ENCODE peak calls at places on chromosome 2, in ten cellular contexts. One of them, this sample, is unnamed.

GRCh38 chr2:119436993-119437772 is 5.5 kb downstream of the TMEM37 start:
- DNase-seq in mucosa of descending colon: no peak
- DNase-seq in choroid plexus epithelial cell: no peak
- DNase-seq in LNCaP clone FGC: no peak
- DNase-seq in mesenchymal stem cell: no peak
- DNase-seq in GM06990: no peak
- DNase-seq in fibroblast of pulmonary artery: no peak
- DNase-seq in IMR-90: no peak
- DNase-seq in left ventricle myocardium inferior: no peak
- DNase-seq in adrenal gland: no peak
- DNase-seq in this sample: no peak

GRCh38 chr2:210663574-210663973 is 107.2 kb downstream of the CPS1 start:
- DNase-seq in mucosa of descending colon: no peak
- DNase-seq in choroid plexus epithelial cell: peak
- DNase-seq in LNCaP clone FGC: no peak
- DNase-seq in mesenchymal stem cell: peak
- DNase-seq in GM06990: no peak
- DNase-seq in fibroblast of pulmonary artery: peak
- DNase-seq in IMR-90: peak
- DNase-seq in left ventricle myocardium inferior: no peak
- DNase-seq in adrenal gland: no peak
- DNase-seq in this sample: no peak

GRCh38 chr2:215749092-215749957 is 264.0 kb downstream of the MREG start:
- DNase-seq in mucosa of descending colon: peak
- DNase-seq in choroid plexus epithelial cell: peak
- DNase-seq in LNCaP clone FGC: no peak
- DNase-seq in mesenchymal stem cell: peak
- DNase-seq in GM06990: no peak
- DNase-seq in fibroblast of pulmonary artery: peak
- DNase-seq in IMR-90: peak
- DNase-seq in left ventricle myocardium inferior: peak
- DNase-seq in adrenal gland: peak
- DNase-seq in this sample: no peak

GRCh38 chr2:212254331-212254730 is 284.3 kb downstream of the ERBB4 start:
- DNase-seq in mucosa of descending colon: no peak
- DNase-seq in choroid plexus epithelial cell: no peak
- DNase-seq in LNCaP clone FGC: no peak
- DNase-seq in mesenchymal stem cell: peak
- DNase-seq in GM06990: no peak
- DNase-seq in fibroblast of pulmonary artery: no peak
- DNase-seq in IMR-90: no peak
- DNase-seq in left ventricle myocardium inferior: no peak
- DNase-seq in adrenal gland: no peak
- DNase-seq in this sample: no peak

GRCh38 chr2:9775999-9776685 is 67.1 kb upstream of the TAF1B start:
- DNase-seq in mucosa of descending colon: no peak
- DNase-seq in choroid plexus epithelial cell: no peak
- DNase-seq in LNCaP clone FGC: no peak
- DNase-seq in mesenchymal stem cell: no peak
- DNase-seq in GM06990: no peak
- DNase-seq in fibroblast of pulmonary artery: no peak
- DNase-seq in IMR-90: no peak
- DNase-seq in left ventricle myocardium inferior: no peak
- DNase-seq in adrenal gland: no peak
- DNase-seq in this sample: no peak

GRCh38 chr2:239991689-239992314 is 33.3 kb downstream of the NDUFA10 start:
- DNase-seq in mucosa of descending colon: no peak
- DNase-seq in choroid plexus epithelial cell: peak
- DNase-seq in LNCaP clone FGC: peak
- DNase-seq in mesenchymal stem cell: peak
- DNase-seq in GM06990: peak
- DNase-seq in fibroblast of pulmonary artery: peak
- DNase-seq in IMR-90: peak
- DNase-seq in left ventricle myocardium inferior: no peak
- DNase-seq in adrenal gland: no peak
- DNase-seq in this sample: peak

GRCh38 chr2:147027451-147027850 is 817.4 kb upstream of the ACVR2A start:
- DNase-seq in mucosa of descending colon: no peak
- DNase-seq in choroid plexus epithelial cell: no peak
- DNase-seq in LNCaP clone FGC: no peak
- DNase-seq in mesenchymal stem cell: peak
- DNase-seq in GM06990: no peak
- DNase-seq in fibroblast of pulmonary artery: no peak
- DNase-seq in IMR-90: no peak
- DNase-seq in left ventricle myocardium inferior: no peak
- DNase-seq in adrenal gland: no peak
- DNase-seq in this sample: no peak

GRCh38 chr2:46487667-46488333 is 8.4 kb downstream of the TMEM247 start:
- DNase-seq in mucosa of descending colon: peak
- DNase-seq in choroid plexus epithelial cell: peak
- DNase-seq in LNCaP clone FGC: no peak
- DNase-seq in mesenchymal stem cell: peak
- DNase-seq in GM06990: no peak
- DNase-seq in fibroblast of pulmonary artery: peak
- DNase-seq in IMR-90: peak
- DNase-seq in left ventricle myocardium inferior: peak
- DNase-seq in adrenal gland: peak
- DNase-seq in this sample: peak

GRCh38 chr2:157785866-157786662 is 90.1 kb downstream of the ACVR1 start:
- DNase-seq in mucosa of descending colon: no peak
- DNase-seq in choroid plexus epithelial cell: peak
- DNase-seq in LNCaP clone FGC: no peak
- DNase-seq in mesenchymal stem cell: peak
- DNase-seq in GM06990: no peak
- DNase-seq in fibroblast of pulmonary artery: no peak
- DNase-seq in IMR-90: peak
- DNase-seq in left ventricle myocardium inferior: no peak
- DNase-seq in adrenal gland: no peak
- DNase-seq in this sample: no peak

GRCh38 chr2:157783180-157783579 is 93.0 kb downstream of the ACVR1 start:
- DNase-seq in mucosa of descending colon: no peak
- DNase-seq in choroid plexus epithelial cell: no peak
- DNase-seq in LNCaP clone FGC: no peak
- DNase-seq in mesenchymal stem cell: no peak
- DNase-seq in GM06990: no peak
- DNase-seq in fibroblast of pulmonary artery: no peak
- DNase-seq in IMR-90: no peak
- DNase-seq in left ventricle myocardium inferior: no peak
- DNase-seq in adrenal gland: no peak
- DNase-seq in this sample: no peak

GRCh38 chr2:157785200-157785599 is 90.9 kb downstream of the ACVR1 start:
- DNase-seq in mucosa of descending colon: no peak
- DNase-seq in choroid plexus epithelial cell: peak
- DNase-seq in LNCaP clone FGC: no peak
- DNase-seq in mesenchymal stem cell: peak
- DNase-seq in GM06990: no peak
- DNase-seq in fibroblast of pulmonary artery: peak
- DNase-seq in IMR-90: peak
- DNase-seq in left ventricle myocardium inferior: no peak
- DNase-seq in adrenal gland: no peak
- DNase-seq in this sample: no peak

GRCh38 chr2:157784823-157785175 is 91.3 kb downstream of the ACVR1 start:
- DNase-seq in mucosa of descending colon: no peak
- DNase-seq in choroid plexus epithelial cell: peak
- DNase-seq in LNCaP clone FGC: no peak
- DNase-seq in mesenchymal stem cell: peak
- DNase-seq in GM06990: no peak
- DNase-seq in fibroblast of pulmonary artery: no peak
- DNase-seq in IMR-90: no peak
- DNase-seq in left ventricle myocardium inferior: no peak
- DNase-seq in adrenal gland: no peak
- DNase-seq in this sample: no peak

GRCh38 chr2:157784169-157784822 is 91.8 kb downstream of the ACVR1 start:
- DNase-seq in mucosa of descending colon: peak
- DNase-seq in choroid plexus epithelial cell: peak
- DNase-seq in LNCaP clone FGC: peak
- DNase-seq in mesenchymal stem cell: peak
- DNase-seq in GM06990: no peak
- DNase-seq in fibroblast of pulmonary artery: peak
- DNase-seq in IMR-90: peak
- DNase-seq in left ventricle myocardium inferior: peak
- DNase-seq in adrenal gland: no peak
- DNase-seq in this sample: no peak
- H3K4me3 ChIP-seq in mucosa of descending colon: no peak
- H3K4me3 ChIP-seq in choroid plexus epithelial cell: no peak
- H3K4me3 ChIP-seq in LNCaP clone FGC: peak
- H3K4me3 ChIP-seq in mesenchymal stem cell: no peak
- H3K4me3 ChIP-seq in GM06990: no peak
- H3K4me3 ChIP-seq in fibroblast of pulmonary artery: no peak
- H3K4me3 ChIP-seq in IMR-90: no peak
- H3K4me3 ChIP-seq in left ventricle myocardium inferior: peak
- H3K4me3 ChIP-seq in adrenal gland: no peak
- H3K4me3 ChIP-seq in this sample: no peak

GRCh38 chr2:175170679-175171304 is 2.8 kb upstream of the ATF2 start:
- DNase-seq in mucosa of descending colon: no peak
- DNase-seq in choroid plexus epithelial cell: no peak
- DNase-seq in LNCaP clone FGC: no peak
- DNase-seq in mesenchymal stem cell: no peak
- DNase-seq in GM06990: no peak
- DNase-seq in fibroblast of pulmonary artery: no peak
- DNase-seq in IMR-90: no peak
- DNase-seq in left ventricle myocardium inferior: no peak
- DNase-seq in adrenal gland: no peak
- DNase-seq in this sample: no peak

GRCh38 chr2:175180701-175181103 is 808 bp downstream of the ATP5MC3 start:
- DNase-seq in mucosa of descending colon: peak
- DNase-seq in choroid plexus epithelial cell: peak
- DNase-seq in LNCaP clone FGC: no peak
- DNase-seq in mesenchymal stem cell: peak
- DNase-seq in GM06990: peak
- DNase-seq in fibroblast of pulmonary artery: peak
- DNase-seq in IMR-90: peak
- DNase-seq in left ventricle myocardium inferior: peak
- DNase-seq in adrenal gland: peak
- DNase-seq in this sample: no peak

GRCh38 chr2:175176624-175177023 is 4.9 kb downstream of the ATP5MC3 start:
- DNase-seq in mucosa of descending colon: no peak
- DNase-seq in choroid plexus epithelial cell: no peak
- DNase-seq in LNCaP clone FGC: no peak
- DNase-seq in mesenchymal stem cell: no peak
- DNase-seq in GM06990: no peak
- DNase-seq in fibroblast of pulmonary artery: no peak
- DNase-seq in IMR-90: no peak
- DNase-seq in left ventricle myocardium inferior: no peak
- DNase-seq in adrenal gland: no peak
- DNase-seq in this sample: no peak

GRCh38 chr2:175175896-175176295 is 5.6 kb downstream of the ATP5MC3 start:
- DNase-seq in mucosa of descending colon: no peak
- DNase-seq in choroid plexus epithelial cell: peak
- DNase-seq in LNCaP clone FGC: no peak
- DNase-seq in mesenchymal stem cell: no peak
- DNase-seq in GM06990: no peak
- DNase-seq in fibroblast of pulmonary artery: peak
- DNase-seq in IMR-90: peak
- DNase-seq in left ventricle myocardium inferior: no peak
- DNase-seq in adrenal gland: no peak
- DNase-seq in this sample: no peak

DNA sequence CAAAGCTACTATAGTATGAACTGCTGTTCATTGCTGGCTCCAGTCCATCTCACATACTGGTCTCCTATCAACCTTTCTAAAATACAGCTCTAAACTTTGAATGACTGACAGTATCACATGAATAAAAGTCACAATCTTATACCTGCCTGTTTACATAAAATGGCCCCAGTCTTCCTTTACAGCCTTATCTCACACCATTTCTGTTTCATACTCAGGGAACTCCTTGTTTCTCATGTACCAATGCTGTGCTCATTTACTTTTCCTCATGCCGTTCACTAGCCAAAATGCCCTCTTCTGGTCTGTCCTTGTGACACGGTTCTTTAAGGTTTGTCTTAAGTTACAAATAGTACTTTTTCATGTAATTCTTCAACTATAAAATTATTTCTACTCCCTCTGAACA is 6.2 kb downstream of the ATP5MC3 start:
- DNase-seq in mucosa of descending colon: no peak
- DNase-seq in choroid plexus epithelial cell: no peak
- DNase-seq in LNCaP clone FGC: no peak
- DNase-seq in mesenchymal stem cell: no peak
- DNase-seq in GM06990: no peak
- DNase-seq in fibroblast of pulmonary artery: no peak
- DNase-seq in IMR-90: no peak
- DNase-seq in left ventricle myocardium inferior: no peak
- DNase-seq in adrenal gland: no peak
- DNase-seq in this sample: no peak
- H3K4me3 ChIP-seq in mucosa of descending colon: no peak
- H3K4me3 ChIP-seq in choroid plexus epithelial cell: no peak
- H3K4me3 ChIP-seq in LNCaP clone FGC: no peak
- H3K4me3 ChIP-seq in mesenchymal stem cell: no peak
- H3K4me3 ChIP-seq in GM06990: no peak
- H3K4me3 ChIP-seq in fibroblast of pulmonary artery: no peak
- H3K4me3 ChIP-seq in IMR-90: no peak
- H3K4me3 ChIP-seq in left ventricle myocardium inferior: no peak
- H3K4me3 ChIP-seq in adrenal gland: no peak
- H3K4me3 ChIP-seq in this sample: no peak

DNA sequence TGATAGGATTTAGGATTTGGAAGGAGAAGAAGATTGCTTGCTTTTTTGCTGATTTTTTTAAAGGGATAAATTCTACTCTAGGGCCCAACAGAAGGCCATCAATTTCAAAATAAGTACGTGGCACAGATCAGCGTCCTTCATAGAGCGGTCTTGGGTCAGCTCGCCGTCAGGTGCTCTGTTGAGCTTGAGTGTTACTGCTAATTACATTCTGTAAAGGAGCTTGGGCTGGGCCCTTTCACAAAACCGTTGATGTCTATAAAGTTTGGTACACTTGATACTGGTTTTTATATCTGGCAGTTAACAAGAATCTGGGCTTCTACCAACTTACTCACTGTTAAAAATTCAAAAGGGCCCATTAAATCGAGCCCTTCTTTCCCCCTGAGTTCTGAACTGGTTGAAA is 45.5 kb downstream of the ARMC9 start:
- DNase-seq in mucosa of descending colon: no peak
- DNase-seq in choroid plexus epithelial cell: no peak
- DNase-seq in LNCaP clone FGC: no peak
- DNase-seq in mesenchymal stem cell: no peak
- DNase-seq in GM06990: no peak
- DNase-seq in fibroblast of pulmonary artery: no peak
- DNase-seq in IMR-90: no peak
- DNase-seq in left ventricle myocardium inferior: no peak
- DNase-seq in adrenal gland: no peak
- DNase-seq in this sample: no peak
- H3K4me3 ChIP-seq in mucosa of descending colon: no peak
- H3K4me3 ChIP-seq in choroid plexus epithelial cell: no peak
- H3K4me3 ChIP-seq in LNCaP clone FGC: no peak
- H3K4me3 ChIP-seq in mesenchymal stem cell: no peak
- H3K4me3 ChIP-seq in GM06990: no peak
- H3K4me3 ChIP-seq in fibroblast of pulmonary artery: no peak
- H3K4me3 ChIP-seq in IMR-90: no peak
- H3K4me3 ChIP-seq in left ventricle myocardium inferior: no peak
- H3K4me3 ChIP-seq in adrenal gland: no peak
- H3K4me3 ChIP-seq in this sample: no peak

GRCh38 chr2:27441226-27441926 is 805 bp upstream of the KRTCAP3 start:
- DNase-seq in mucosa of descending colon: no peak
- DNase-seq in choroid plexus epithelial cell: no peak
- DNase-seq in LNCaP clone FGC: no peak
- DNase-seq in mesenchymal stem cell: no peak
- DNase-seq in GM06990: no peak
- DNase-seq in fibroblast of pulmonary artery: no peak
- DNase-seq in IMR-90: no peak
- DNase-seq in left ventricle myocardium inferior: no peak
- DNase-seq in adrenal gland: no peak
- DNase-seq in this sample: no peak

GRCh38 chr2:27441958-27442281 is 261 bp upstream of the KRTCAP3 start:
- DNase-seq in mucosa of descending colon: no peak
- DNase-seq in choroid plexus epithelial cell: no peak
- DNase-seq in LNCaP clone FGC: no peak
- DNase-seq in mesenchymal stem cell: no peak
- DNase-seq in GM06990: no peak
- DNase-seq in fibroblast of pulmonary artery: no peak
- DNase-seq in IMR-90: no peak
- DNase-seq in left ventricle myocardium inferior: no peak
- DNase-seq in adrenal gland: no peak
- DNase-seq in this sample: no peak

GRCh38 chr2:27442981-27443323 is 771 bp downstream of the KRTCAP3 start:
- DNase-seq in mucosa of descending colon: peak
- DNase-seq in choroid plexus epithelial cell: peak
- DNase-seq in LNCaP clone FGC: no peak
- DNase-seq in mesenchymal stem cell: no peak
- DNase-seq in GM06990: no peak
- DNase-seq in fibroblast of pulmonary artery: no peak
- DNase-seq in IMR-90: no peak
- DNase-seq in left ventricle myocardium inferior: no peak
- DNase-seq in adrenal gland: no peak
- DNase-seq in this sample: no peak

GRCh38 chr2:27445155-27445554 is 3.0 kb downstream of the KRTCAP3 start:
- DNase-seq in mucosa of descending colon: no peak
- DNase-seq in choroid plexus epithelial cell: no peak
- DNase-seq in LNCaP clone FGC: no peak
- DNase-seq in mesenchymal stem cell: no peak
- DNase-seq in GM06990: no peak
- DNase-seq in fibroblast of pulmonary artery: no peak
- DNase-seq in IMR-90: no peak
- DNase-seq in left ventricle myocardium inferior: no peak
- DNase-seq in adrenal gland: no peak
- DNase-seq in this sample: no peak

DNA sequence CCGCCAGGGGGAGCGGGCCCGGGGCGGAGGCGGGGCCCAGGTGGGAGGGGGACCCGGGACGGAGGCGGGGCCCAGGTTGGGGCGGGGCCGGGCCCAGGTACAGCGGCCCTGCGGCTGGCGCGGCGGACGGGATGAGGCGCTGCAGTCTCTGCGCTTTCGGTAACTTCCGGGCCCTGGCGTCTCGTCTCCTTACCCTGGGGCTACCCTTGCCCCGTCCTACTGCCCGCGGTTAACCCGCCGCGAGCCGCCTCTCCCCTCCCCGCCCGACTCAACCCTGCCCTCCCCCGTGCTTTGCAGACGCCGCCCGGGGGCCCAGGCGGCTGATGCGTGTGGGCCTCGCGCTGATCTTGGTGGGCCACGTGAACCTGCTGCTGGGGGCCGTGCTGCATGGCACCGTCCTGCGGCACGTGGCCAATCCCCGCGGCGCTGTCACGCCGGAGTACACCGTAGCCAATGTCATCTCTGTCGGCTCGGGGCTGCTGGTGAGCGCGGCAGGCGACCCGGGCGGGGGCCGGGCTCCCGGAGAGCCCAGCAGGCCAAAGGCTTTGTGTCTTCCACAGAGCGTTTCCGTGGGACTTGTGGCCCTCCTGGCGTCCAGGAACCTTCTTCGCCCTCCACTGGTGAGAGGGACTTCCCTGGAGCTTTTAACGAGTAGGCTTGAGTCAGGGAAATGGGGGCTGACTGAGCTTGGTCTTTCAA is at the start of gene KRTCAP3:
- DNase-seq in mucosa of descending colon: peak
- DNase-seq in choroid plexus epithelial cell: no peak
- DNase-seq in LNCaP clone FGC: no peak
- DNase-seq in mesenchymal stem cell: peak
- DNase-seq in GM06990: peak
- DNase-seq in fibroblast of pulmonary artery: no peak
- DNase-seq in IMR-90: no peak
- DNase-seq in left ventricle myocardium inferior: no peak
- DNase-seq in adrenal gland: no peak
- DNase-seq in this sample: no peak
- H3K4me3 ChIP-seq in mucosa of descending colon: peak
- H3K4me3 ChIP-seq in choroid plexus epithelial cell: no peak
- H3K4me3 ChIP-seq in LNCaP clone FGC: peak
- H3K4me3 ChIP-seq in mesenchymal stem cell: no peak
- H3K4me3 ChIP-seq in GM06990: no peak
- H3K4me3 ChIP-seq in fibroblast of pulmonary artery: no peak
- H3K4me3 ChIP-seq in IMR-90: no peak
- H3K4me3 ChIP-seq in left ventricle myocardium inferior: peak
- H3K4me3 ChIP-seq in adrenal gland: no peak
- H3K4me3 ChIP-seq in this sample: no peak

This sample was measured in HFF-Myc.